ENCODE peak calls at places on chromosomes 13 and 19, in eight cellular contexts. One of them, this sample, is unnamed.
A peak's percentile ranks its signal among the peaks of the same experiment; 100 is the strongest.

GRCh38 chr19:55173717-55174409 is 6.2 kb downstream of the SYT5 start:
- DNase-seq in Calu3: peak; percentile 94
- DNase-seq in central memory CD4-positive, alpha-beta T cell: no peak
- DNase-seq in nephron progenitor cell: peak; percentile 85
- DNase-seq in left cardiac atrium: peak; percentile 81
- DNase-seq in lower leg skin: peak; percentile 93
- DNase-seq in cardiac fibroblast: peak; percentile 69
- DNase-seq in T-helper 1 cell: peak; percentile 56
- DNase-seq in this sample: peak; percentile 43

GRCh38 chr13:24684600-24684998 is 4.4 kb downstream of the ATP12A start:
- DNase-seq in Calu3: no peak
- DNase-seq in central memory CD4-positive, alpha-beta T cell: no peak
- DNase-seq in nephron progenitor cell: no peak
- DNase-seq in left cardiac atrium: no peak
- DNase-seq in lower leg skin: no peak
- DNase-seq in cardiac fibroblast: no peak
- DNase-seq in T-helper 1 cell: peak; percentile 12
- DNase-seq in this sample: no peak

GRCh38 chr13:87166348-87166747 is 504.8 kb upstream of the SLITRK5 start:
- DNase-seq in Calu3: no peak
- DNase-seq in central memory CD4-positive, alpha-beta T cell: no peak
- DNase-seq in nephron progenitor cell: no peak
- DNase-seq in left cardiac atrium: no peak
- DNase-seq in lower leg skin: no peak
- DNase-seq in cardiac fibroblast: no peak
- DNase-seq in T-helper 1 cell: no peak
- DNase-seq in this sample: no peak

GRCh38 chr19:2045501-2046045 is 5.5 kb downstream of the MKNK2 start:
- DNase-seq in Calu3: no peak
- DNase-seq in central memory CD4-positive, alpha-beta T cell: no peak
- DNase-seq in nephron progenitor cell: no peak
- DNase-seq in left cardiac atrium: no peak
- DNase-seq in lower leg skin: peak; percentile 87
- DNase-seq in cardiac fibroblast: no peak
- DNase-seq in T-helper 1 cell: no peak
- DNase-seq in this sample: no peak

GRCh38 chr19:55838906-55839305 is 2.6 kb downstream of the NLRP4 start:
- DNase-seq in Calu3: no peak
- DNase-seq in central memory CD4-positive, alpha-beta T cell: no peak
- DNase-seq in nephron progenitor cell: no peak
- DNase-seq in left cardiac atrium: no peak
- DNase-seq in lower leg skin: no peak
- DNase-seq in cardiac fibroblast: no peak
- DNase-seq in T-helper 1 cell: no peak
- DNase-seq in this sample: no peak

GRCh38 chr19:571127-571974 is 1.0 kb upstream of the BSG start:
- DNase-seq in Calu3: peak; percentile 49
- DNase-seq in central memory CD4-positive, alpha-beta T cell: no peak
- DNase-seq in nephron progenitor cell: peak; percentile 47
- DNase-seq in left cardiac atrium: no peak
- DNase-seq in lower leg skin: no peak
- DNase-seq in cardiac fibroblast: no peak
- DNase-seq in T-helper 1 cell: peak; percentile 59
- DNase-seq in this sample: peak; percentile 83

GRCh38 chr13:31094331-31095015 is 67.2 kb downstream of the HSPH1 start:
- DNase-seq in Calu3: no peak
- DNase-seq in central memory CD4-positive, alpha-beta T cell: no peak
- DNase-seq in nephron progenitor cell: no peak
- DNase-seq in left cardiac atrium: no peak
- DNase-seq in lower leg skin: peak; percentile 31
- DNase-seq in cardiac fibroblast: no peak
- DNase-seq in T-helper 1 cell: no peak
- DNase-seq in this sample: no peak

GRCh38 chr13:52344108-52344507 is 61.9 kb downstream of the THSD1 start:
- DNase-seq in Calu3: no peak
- DNase-seq in central memory CD4-positive, alpha-beta T cell: no peak
- DNase-seq in nephron progenitor cell: no peak
- DNase-seq in left cardiac atrium: no peak
- DNase-seq in lower leg skin: no peak
- DNase-seq in cardiac fibroblast: peak; percentile 26
- DNase-seq in T-helper 1 cell: no peak
- DNase-seq in this sample: no peak

GRCh38 chr13:23428183-23428528 is 5.3 kb downstream of the SACS start:
- DNase-seq in Calu3: no peak
- DNase-seq in central memory CD4-positive, alpha-beta T cell: no peak
- DNase-seq in nephron progenitor cell: no peak
- DNase-seq in left cardiac atrium: no peak
- DNase-seq in lower leg skin: no peak
- DNase-seq in cardiac fibroblast: peak; percentile 42
- DNase-seq in T-helper 1 cell: no peak
- DNase-seq in this sample: no peak

GRCh38 chr19:28519950-28520861 is 692.7 kb downstream of the UQCRFS1 start:
- DNase-seq in Calu3: no peak
- DNase-seq in central memory CD4-positive, alpha-beta T cell: no peak
- DNase-seq in nephron progenitor cell: peak; percentile 43
- DNase-seq in left cardiac atrium: no peak
- DNase-seq in lower leg skin: no peak
- DNase-seq in cardiac fibroblast: no peak
- DNase-seq in T-helper 1 cell: no peak
- DNase-seq in this sample: no peak

GRCh38 chr19:11265785-11266236 is 3.5 kb upstream of the DOCK6 start:
- DNase-seq in Calu3: peak; percentile 91
- DNase-seq in central memory CD4-positive, alpha-beta T cell: no peak
- DNase-seq in nephron progenitor cell: no peak
- DNase-seq in left cardiac atrium: peak; percentile 43
- DNase-seq in lower leg skin: no peak
- DNase-seq in cardiac fibroblast: no peak
- DNase-seq in T-helper 1 cell: no peak
- DNase-seq in this sample: no peak

GRCh38 chr13:98206946-98207345 is 29.9 kb upstream of the RNF113B start:
- DNase-seq in Calu3: no peak
- DNase-seq in central memory CD4-positive, alpha-beta T cell: no peak
- DNase-seq in nephron progenitor cell: no peak
- DNase-seq in left cardiac atrium: no peak
- DNase-seq in lower leg skin: no peak
- DNase-seq in cardiac fibroblast: peak; percentile 94
- DNase-seq in T-helper 1 cell: no peak
- DNase-seq in this sample: no peak

GRCh38 chr19:7859766-7860165 is 14.4 kb downstream of the PRR36 start:
- DNase-seq in Calu3: no peak
- DNase-seq in central memory CD4-positive, alpha-beta T cell: no peak
- DNase-seq in nephron progenitor cell: no peak
- DNase-seq in left cardiac atrium: no peak
- DNase-seq in lower leg skin: no peak
- DNase-seq in cardiac fibroblast: no peak
- DNase-seq in T-helper 1 cell: no peak
- DNase-seq in this sample: no peak

GRCh38 chr13:42266464-42266863 is 5.5 kb upstream of the AKAP11 start:
- DNase-seq in Calu3: no peak
- DNase-seq in central memory CD4-positive, alpha-beta T cell: no peak
- DNase-seq in nephron progenitor cell: no peak
- DNase-seq in left cardiac atrium: no peak
- DNase-seq in lower leg skin: no peak
- DNase-seq in cardiac fibroblast: peak; percentile 78
- DNase-seq in T-helper 1 cell: no peak
- DNase-seq in this sample: no peak

GRCh38 chr13:110116072-110116487 is 190.9 kb downstream of the COL4A1 start:
- DNase-seq in Calu3: peak; percentile 63
- DNase-seq in central memory CD4-positive, alpha-beta T cell: peak; percentile 28
- DNase-seq in nephron progenitor cell: peak; percentile 87
- DNase-seq in left cardiac atrium: peak; percentile 74
- DNase-seq in lower leg skin: peak; percentile 90
- DNase-seq in cardiac fibroblast: peak; percentile 87
- DNase-seq in T-helper 1 cell: peak; percentile 33
- DNase-seq in this sample: peak; percentile 78

GRCh38 chr19:29965529-29965928 is 23.5 kb downstream of the URI1 start:
- DNase-seq in Calu3: no peak
- DNase-seq in central memory CD4-positive, alpha-beta T cell: no peak
- DNase-seq in nephron progenitor cell: no peak
- DNase-seq in left cardiac atrium: no peak
- DNase-seq in lower leg skin: no peak
- DNase-seq in cardiac fibroblast: no peak
- DNase-seq in T-helper 1 cell: no peak
- DNase-seq in this sample: no peak

GRCh38 chr13:35255241-35255640 is 221.2 kb downstream of the MAB21L1 start:
- DNase-seq in Calu3: no peak
- DNase-seq in central memory CD4-positive, alpha-beta T cell: no peak
- DNase-seq in nephron progenitor cell: no peak
- DNase-seq in left cardiac atrium: no peak
- DNase-seq in lower leg skin: no peak
- DNase-seq in cardiac fibroblast: no peak
- DNase-seq in T-helper 1 cell: no peak
- DNase-seq in this sample: no peak

GRCh38 chr13:74132152-74132767 is 1.9 kb downstream of the KLF12 start:
- DNase-seq in Calu3: no peak
- DNase-seq in central memory CD4-positive, alpha-beta T cell: peak; percentile 73
- DNase-seq in nephron progenitor cell: no peak
- DNase-seq in left cardiac atrium: no peak
- DNase-seq in lower leg skin: no peak
- DNase-seq in cardiac fibroblast: peak; percentile 49
- DNase-seq in T-helper 1 cell: peak; percentile 68
- DNase-seq in this sample: no peak

GRCh38 chr19:277131-277530 is 14.1 kb downstream of the PLPP2 start:
- DNase-seq in Calu3: no peak
- DNase-seq in central memory CD4-positive, alpha-beta T cell: no peak
- DNase-seq in nephron progenitor cell: no peak
- DNase-seq in left cardiac atrium: no peak
- DNase-seq in lower leg skin: no peak
- DNase-seq in cardiac fibroblast: no peak
- DNase-seq in T-helper 1 cell: no peak
- DNase-seq in this sample: no peak

GRCh38 chr19:34343751-34344150 is 21.2 kb upstream of the GPI start:
- DNase-seq in Calu3: no peak
- DNase-seq in central memory CD4-positive, alpha-beta T cell: no peak
- DNase-seq in nephron progenitor cell: no peak
- DNase-seq in left cardiac atrium: no peak
- DNase-seq in lower leg skin: no peak
- DNase-seq in cardiac fibroblast: no peak
- DNase-seq in T-helper 1 cell: no peak
- DNase-seq in this sample: no peak

GRCh38 chr13:39196957-39197644 is 158.8 kb downstream of the NHLRC3 start:
- DNase-seq in Calu3: no peak
- DNase-seq in central memory CD4-positive, alpha-beta T cell: no peak
- DNase-seq in nephron progenitor cell: no peak
- DNase-seq in left cardiac atrium: no peak
- DNase-seq in lower leg skin: no peak
- DNase-seq in cardiac fibroblast: no peak
- DNase-seq in T-helper 1 cell: peak; percentile 58
- DNase-seq in this sample: no peak

GRCh38 chr13:114166381-114167131 is 12.5 kb upstream of the CFAP97D2 start:
- DNase-seq in Calu3: no peak
- DNase-seq in central memory CD4-positive, alpha-beta T cell: no peak
- DNase-seq in nephron progenitor cell: no peak
- DNase-seq in left cardiac atrium: no peak
- DNase-seq in lower leg skin: no peak
- DNase-seq in cardiac fibroblast: peak; percentile 29
- DNase-seq in T-helper 1 cell: no peak
- DNase-seq in this sample: no peak

GRCh38 chr19:16576690-16577530 is 4.7 kb upstream of the SLC35E1 start:
- DNase-seq in Calu3: no peak
- DNase-seq in central memory CD4-positive, alpha-beta T cell: no peak
- DNase-seq in nephron progenitor cell: no peak
- DNase-seq in left cardiac atrium: no peak
- DNase-seq in lower leg skin: no peak
- DNase-seq in cardiac fibroblast: no peak
- DNase-seq in T-helper 1 cell: no peak
- DNase-seq in this sample: no peak

GRCh38 chr13:113584870-113585671 is 518 bp downstream of the TFDP1 start:
- DNase-seq in Calu3: peak; percentile 0
- DNase-seq in central memory CD4-positive, alpha-beta T cell: no peak
- DNase-seq in nephron progenitor cell: peak; percentile 49
- DNase-seq in left cardiac atrium: no peak
- DNase-seq in lower leg skin: peak; percentile 80
- DNase-seq in cardiac fibroblast: no peak
- DNase-seq in T-helper 1 cell: peak; percentile 17
- DNase-seq in this sample: peak; percentile 61

GRCh38 chr19:4908311-4908710 is 990 bp upstream of the UHRF1 start:
- DNase-seq in Calu3: no peak
- DNase-seq in central memory CD4-positive, alpha-beta T cell: no peak
- DNase-seq in nephron progenitor cell: peak; percentile 66
- DNase-seq in left cardiac atrium: no peak
- DNase-seq in lower leg skin: no peak
- DNase-seq in cardiac fibroblast: no peak
- DNase-seq in T-helper 1 cell: no peak
- DNase-seq in this sample: no peak

GRCh38 chr19:12834418-12834943 is at the start of gene RTBDN:
- DNase-seq in Calu3: no peak
- DNase-seq in central memory CD4-positive, alpha-beta T cell: no peak
- DNase-seq in nephron progenitor cell: no peak
- DNase-seq in left cardiac atrium: no peak
- DNase-seq in lower leg skin: no peak
- DNase-seq in cardiac fibroblast: no peak
- DNase-seq in T-helper 1 cell: no peak
- DNase-seq in this sample: peak; percentile 29

GRCh38 chr13:112254900-112255299 is 121.3 kb upstream of the SPACA7 start:
- DNase-seq in Calu3: no peak
- DNase-seq in central memory CD4-positive, alpha-beta T cell: no peak
- DNase-seq in nephron progenitor cell: no peak
- DNase-seq in left cardiac atrium: no peak
- DNase-seq in lower leg skin: peak; percentile 74
- DNase-seq in cardiac fibroblast: no peak
- DNase-seq in T-helper 1 cell: no peak
- DNase-seq in this sample: no peak

GRCh38 chr13:112067871-112068305 is 939 bp downstream of the SOX1 start:
- DNase-seq in Calu3: no peak
- DNase-seq in central memory CD4-positive, alpha-beta T cell: no peak
- DNase-seq in nephron progenitor cell: peak; percentile 53
- DNase-seq in left cardiac atrium: no peak
- DNase-seq in lower leg skin: no peak
- DNase-seq in cardiac fibroblast: no peak
- DNase-seq in T-helper 1 cell: no peak
- DNase-seq in this sample: peak; percentile 26

GRCh38 chr13:78054152-78054551 is 135.5 kb upstream of the EDNRB start:
- DNase-seq in Calu3: no peak
- DNase-seq in central memory CD4-positive, alpha-beta T cell: no peak
- DNase-seq in nephron progenitor cell: no peak
- DNase-seq in left cardiac atrium: no peak
- DNase-seq in lower leg skin: no peak
- DNase-seq in cardiac fibroblast: no peak
- DNase-seq in T-helper 1 cell: no peak
- DNase-seq in this sample: no peak